ENCODE peak calls at places on chromosomes 16 and 17, in eight cellular contexts. M is GM03348; K is HEK293T; Q is amniotic stem cell; O is coronary artery; I is GM23248; E is stimulated activated CD4-positive, alpha-beta T cell treated with anti-CD3 and anti-CD28 coated beads, Interleukin-1b, Interleukin-23, amount 100 ng/mL, for 1 hour; X is amygdala. C is an unnamed sample.
A peak's percentile ranks its signal among the peaks of the same experiment; 100 is the strongest.

GRCh38 chr17:28819582-28819981 is 23.0 kb downstream of the FAM222B start:
- DNase-seq in M (no peak), K (no peak), Q (no peak), O (no peak), I (no peak), E (no peak), X (no peak), C (no peak)

GRCh38 chr17:42132941-42133340 is 10.3 kb downstream of the HSPB9 start:
- DNase-seq in M (peak; percentile 92), K (no peak), Q (peak; percentile 69), O (no peak), I (peak; percentile 95), E (no peak), X (peak; percentile 41), C (peak; percentile 40)

GRCh38 chr16:57533618-57534336 is 2.6 kb downstream of the CCDC102A start:
- DNase-seq in M (peak; percentile 23), K (peak; percentile 4), Q (no peak), O (peak; percentile 74), I (peak; percentile 21), E (no peak), X (no peak), C (no peak)

GRCh38 chr16:70721202-70721963 is 35.5 kb upstream of the MTSS2 start:
- DNase-seq in M (no peak), K (no peak), Q (no peak), O (no peak), I (no peak), E (no peak), X (no peak), C (no peak)

GRCh38 chr17:9402590-9403199 is 172.9 kb downstream of the STX8 start:
- DNase-seq in M (no peak), K (peak; percentile 56), Q (no peak), O (no peak), I (peak; percentile 48), E (no peak), X (no peak), C (no peak)

GRCh38 chr16:12788758-12789157 is 14.9 kb downstream of the CPPED1 start:
- DNase-seq in M (no peak), K (no peak), Q (no peak), O (no peak), I (no peak), E (no peak), X (no peak), C (no peak)

GRCh38 chr17:2828396-2829038 is 32.3 kb downstream of the RAP1GAP2 start:
- DNase-seq in M (peak; percentile 90), K (peak; percentile 89), Q (no peak), O (no peak), I (peak; percentile 61), E (peak; percentile 77), X (peak; percentile 23), C (no peak)

GRCh38 chr16:62034236-62035114 is 1.8 kb downstream of the CDH8 start:
- DNase-seq in M (peak; percentile 10), K (no peak), Q (no peak), O (no peak), I (no peak), E (no peak), X (peak; percentile 37), C (no peak)

GRCh38 chr17:57600092-57600491 is 145.0 kb downstream of the CCDC182 start:
- DNase-seq in M (no peak), K (no peak), Q (no peak), O (no peak), I (no peak), E (no peak), X (no peak), C (no peak)

GRCh38 chr16:88062341-88062861 is 111.2 kb downstream of the BANP start:
- DNase-seq in M (peak; percentile 94), K (no peak), Q (peak; percentile 73), O (peak; percentile 82), I (peak; percentile 93), E (no peak), X (no peak), C (peak; percentile 55)

GRCh38 chr16:23640669-23640958 is 496 bp downstream of the PALB2 start:
- DNase-seq in M (no peak), K (peak; percentile 14), Q (no peak), O (no peak), I (peak; percentile 32), E (no peak), X (no peak), C (no peak)

GRCh38 chr16:68281368-68282063 is 17.2 kb downstream of the SLC7A6 start:
- DNase-seq in M (no peak), K (no peak), Q (no peak), O (no peak), I (no peak), E (no peak), X (no peak), C (no peak)

GRCh38 chr17:57109393-57110151 is 24.5 kb downstream of the AKAP1 start:
- DNase-seq in M (no peak), K (peak; percentile 63), Q (no peak), O (no peak), I (no peak), E (no peak), X (no peak), C (no peak)

GRCh38 chr17:74514632-74515035 is 16.6 kb downstream of the CD300LB start:
- DNase-seq in M (peak; percentile 8), K (peak; percentile 14), Q (no peak), O (peak; percentile 41), I (peak; percentile 76), E (no peak), X (no peak), C (no peak)

GRCh38 chr17:17355426-17355825 is 52.3 kb downstream of the NT5M start:
- DNase-seq in M (no peak), K (no peak), Q (no peak), O (no peak), I (no peak), E (no peak), X (no peak), C (no peak)

GRCh38 chr17:45227631-45228120 is 6.0 kb downstream of the FMNL1 start:
- DNase-seq in M (no peak), K (no peak), Q (no peak), O (no peak), I (no peak), E (no peak), X (no peak), C (no peak)

C was measured in AG04449.